ENCODE peak calls at places on chromosomes 7 and 10, in six cellular contexts. One of them, this sample, is unnamed.

GRCh38 chr10:15791816-15792524 is 68.3 kb downstream of the MINDY3 start:
- DNase-seq in ELF-1: peak; percentile 31
- DNase-seq in HEK293T: peak; percentile 50
- DNase-seq in T47D: no peak
- DNase-seq in fibroblast of pulmonary artery: peak; percentile 61
- DNase-seq in gastrocnemius medialis: no peak
- DNase-seq in this sample: peak; percentile 2

GRCh38 chr7:154853727-154854095 is 149.2 kb downstream of the PAXIP1 start:
- DNase-seq in ELF-1: no peak
- DNase-seq in HEK293T: no peak
- DNase-seq in T47D: no peak
- DNase-seq in fibroblast of pulmonary artery: no peak
- DNase-seq in gastrocnemius medialis: no peak
- DNase-seq in this sample: no peak

GRCh38 chr7:44460325-44460724 is 30.1 kb downstream of the NUDCD3 start:
- DNase-seq in ELF-1: no peak
- DNase-seq in HEK293T: no peak
- DNase-seq in T47D: no peak
- DNase-seq in fibroblast of pulmonary artery: no peak
- DNase-seq in gastrocnemius medialis: no peak
- DNase-seq in this sample: no peak

GRCh38 chr10:3407208-3407607 is 234.6 kb upstream of the PITRM1 start:
- DNase-seq in ELF-1: no peak
- DNase-seq in HEK293T: no peak
- DNase-seq in T47D: no peak
- DNase-seq in fibroblast of pulmonary artery: peak; percentile 44
- DNase-seq in gastrocnemius medialis: no peak
- DNase-seq in this sample: peak; percentile 50

GRCh38 chr7:347001-347590 is 57.1 kb downstream of the FOXL3 start:
- DNase-seq in ELF-1: no peak
- DNase-seq in HEK293T: no peak
- DNase-seq in T47D: no peak
- DNase-seq in fibroblast of pulmonary artery: no peak
- DNase-seq in gastrocnemius medialis: no peak
- DNase-seq in this sample: no peak

GRCh38 chr10:79093658-79094411 is 25.1 kb downstream of the ZMIZ1 start:
- DNase-seq in ELF-1: peak; percentile 60
- DNase-seq in HEK293T: no peak
- DNase-seq in T47D: peak; percentile 59
- DNase-seq in fibroblast of pulmonary artery: no peak
- DNase-seq in gastrocnemius medialis: peak; percentile 92
- DNase-seq in this sample: no peak

GRCh38 chr10:110802551-110803238 is 69.0 kb upstream of the PDCD4 start:
- DNase-seq in ELF-1: no peak
- DNase-seq in HEK293T: peak; percentile 64
- DNase-seq in T47D: no peak
- DNase-seq in fibroblast of pulmonary artery: peak; percentile 70
- DNase-seq in gastrocnemius medialis: no peak
- DNase-seq in this sample: peak; percentile 70

GRCh38 chr7:157909370-157909769 is 572.6 kb downstream of the DNAJB6 start:
- DNase-seq in ELF-1: no peak
- DNase-seq in HEK293T: no peak
- DNase-seq in T47D: no peak
- DNase-seq in fibroblast of pulmonary artery: no peak
- DNase-seq in gastrocnemius medialis: no peak
- DNase-seq in this sample: no peak

GRCh38 chr10:7082967-7083366 is 327.9 kb downstream of the SFMBT2 start:
- DNase-seq in ELF-1: peak; percentile 30
- DNase-seq in HEK293T: no peak
- DNase-seq in T47D: no peak
- DNase-seq in fibroblast of pulmonary artery: no peak
- DNase-seq in gastrocnemius medialis: no peak
- DNase-seq in this sample: no peak

GRCh38 chr10:130022071-130022470 is 58.0 kb upstream of the EBF3 start:
- DNase-seq in ELF-1: no peak
- DNase-seq in HEK293T: no peak
- DNase-seq in T47D: no peak
- DNase-seq in fibroblast of pulmonary artery: no peak
- DNase-seq in gastrocnemius medialis: no peak
- DNase-seq in this sample: no peak

GRCh38 chr10:69409968-69410367 is 6.8 kb downstream of the TACR2 start:
- DNase-seq in ELF-1: no peak
- DNase-seq in HEK293T: no peak
- DNase-seq in T47D: no peak
- DNase-seq in fibroblast of pulmonary artery: no peak
- DNase-seq in gastrocnemius medialis: peak; percentile 59
- DNase-seq in this sample: no peak

GRCh38 chr7:28623105-28623730 is 210.9 kb downstream of the CREB5 start:
- DNase-seq in ELF-1: no peak
- DNase-seq in HEK293T: no peak
- DNase-seq in T47D: no peak
- DNase-seq in fibroblast of pulmonary artery: peak; percentile 43
- DNase-seq in gastrocnemius medialis: no peak
- DNase-seq in this sample: no peak

GRCh38 chr7:5214236-5214635 is 24.2 kb downstream of the WIPI2 start:
- DNase-seq in ELF-1: no peak
- DNase-seq in HEK293T: no peak
- DNase-seq in T47D: no peak
- DNase-seq in fibroblast of pulmonary artery: no peak
- DNase-seq in gastrocnemius medialis: no peak
- DNase-seq in this sample: no peak

GRCh38 chr10:69680610-69681009 is 50.6 kb downstream of the FAM241B start:
- DNase-seq in ELF-1: no peak
- DNase-seq in HEK293T: no peak
- DNase-seq in T47D: no peak
- DNase-seq in fibroblast of pulmonary artery: no peak
- DNase-seq in gastrocnemius medialis: no peak
- DNase-seq in this sample: no peak

GRCh38 chr7:18087031-18087686 is 59.5 kb upstream of the PRPS1L1 start:
- DNase-seq in ELF-1: peak; percentile 30
- DNase-seq in HEK293T: no peak
- DNase-seq in T47D: no peak
- DNase-seq in fibroblast of pulmonary artery: peak; percentile 15
- DNase-seq in gastrocnemius medialis: no peak
- DNase-seq in this sample: peak; percentile 30

GRCh38 chr7:29091722-29092121 is 54.6 kb downstream of the CPVL start:
- DNase-seq in ELF-1: no peak
- DNase-seq in HEK293T: no peak
- DNase-seq in T47D: no peak
- DNase-seq in fibroblast of pulmonary artery: peak; percentile 9
- DNase-seq in gastrocnemius medialis: no peak
- DNase-seq in this sample: peak; percentile 8

GRCh38 chr10:120607710-120608703 is 151.0 kb downstream of the PLPP4 start:
- DNase-seq in ELF-1: no peak
- DNase-seq in HEK293T: no peak
- DNase-seq in T47D: no peak
- DNase-seq in fibroblast of pulmonary artery: no peak
- DNase-seq in gastrocnemius medialis: no peak
- DNase-seq in this sample: peak; percentile 47

GRCh38 chr10:108791794-108792474 is 1131.4 kb downstream of the XPNPEP1 start:
- DNase-seq in ELF-1: no peak
- DNase-seq in HEK293T: no peak
- DNase-seq in T47D: no peak
- DNase-seq in fibroblast of pulmonary artery: no peak
- DNase-seq in gastrocnemius medialis: no peak
- DNase-seq in this sample: peak; percentile 72

GRCh38 chr7:103065666-103066065 is 8.9 kb downstream of the FBXL13 start:
- DNase-seq in ELF-1: peak; percentile 47
- DNase-seq in HEK293T: peak; percentile 24
- DNase-seq in T47D: no peak
- DNase-seq in fibroblast of pulmonary artery: peak; percentile 46
- DNase-seq in gastrocnemius medialis: no peak
- DNase-seq in this sample: peak; percentile 68

This sample was measured in ELR.